ENCODE peak calls at places on chromosome 17, in seven cellular contexts. One of them, this sample, is unnamed.

GRCh38 chr17:58332720-58333395 is 4.3 kb upstream of the TSPOAP1 start:
- DNase-seq in endodermal cell: peak; percentile 48
- DNase-seq in NCI-H1436: no peak
- DNase-seq in RPMI8226: peak; percentile 61
- DNase-seq in GM03348: no peak
- DNase-seq in NCI-H2081: no peak
- DNase-seq in stimulated activated naive CD8-positive, alpha-beta T cell treated with anti-CD3 and anti-CD28 coated beads, Interleukin-15, Interleukin-2, amounts not matched to agents 100 U/mL and 50 U/mL, for 24 hours: peak; percentile 88
- DNase-seq in this sample: no peak

GRCh38 chr17:53765609-53766008 is 57.1 kb upstream of the KIF2B start:
- DNase-seq in endodermal cell: no peak
- DNase-seq in NCI-H1436: no peak
- DNase-seq in RPMI8226: no peak
- DNase-seq in GM03348: no peak
- DNase-seq in NCI-H2081: no peak
- DNase-seq in stimulated activated naive CD8-positive, alpha-beta T cell treated with anti-CD3 and anti-CD28 coated beads, Interleukin-15, Interleukin-2, amounts not matched to agents 100 U/mL and 50 U/mL, for 24 hours: no peak
- DNase-seq in this sample: no peak

GRCh38 chr17:28404812-28405570 is 1.0 kb downstream of the SLC46A1 start:
- DNase-seq in endodermal cell: peak; percentile 80
- DNase-seq in NCI-H1436: no peak
- DNase-seq in RPMI8226: no peak
- DNase-seq in GM03348: peak; percentile 54
- DNase-seq in NCI-H2081: no peak
- DNase-seq in stimulated activated naive CD8-positive, alpha-beta T cell treated with anti-CD3 and anti-CD28 coated beads, Interleukin-15, Interleukin-2, amounts not matched to agents 100 U/mL and 50 U/mL, for 24 hours: no peak
- DNase-seq in this sample: no peak

GRCh38 chr17:57453841-57454240 is 197.5 kb downstream of the MSI2 start:
- DNase-seq in endodermal cell: no peak
- DNase-seq in NCI-H1436: no peak
- DNase-seq in RPMI8226: no peak
- DNase-seq in GM03348: no peak
- DNase-seq in NCI-H2081: no peak
- DNase-seq in stimulated activated naive CD8-positive, alpha-beta T cell treated with anti-CD3 and anti-CD28 coated beads, Interleukin-15, Interleukin-2, amounts not matched to agents 100 U/mL and 50 U/mL, for 24 hours: no peak
- DNase-seq in this sample: no peak

GRCh38 chr17:41666708-41667279 is 21.9 kb upstream of the EIF1 start:
- DNase-seq in endodermal cell: peak; percentile 98
- DNase-seq in NCI-H1436: peak; percentile 72
- DNase-seq in RPMI8226: peak; percentile 91
- DNase-seq in GM03348: peak; percentile 89
- DNase-seq in NCI-H2081: peak; percentile 86
- DNase-seq in stimulated activated naive CD8-positive, alpha-beta T cell treated with anti-CD3 and anti-CD28 coated beads, Interleukin-15, Interleukin-2, amounts not matched to agents 100 U/mL and 50 U/mL, for 24 hours: peak; percentile 93
- DNase-seq in this sample: no peak

GRCh38 chr17:73393962-73394361 is 82.2 kb upstream of the CDC42EP4 start:
- DNase-seq in endodermal cell: peak; percentile 78
- DNase-seq in NCI-H1436: no peak
- DNase-seq in RPMI8226: no peak
- DNase-seq in GM03348: no peak
- DNase-seq in NCI-H2081: peak; percentile 13
- DNase-seq in stimulated activated naive CD8-positive, alpha-beta T cell treated with anti-CD3 and anti-CD28 coated beads, Interleukin-15, Interleukin-2, amounts not matched to agents 100 U/mL and 50 U/mL, for 24 hours: no peak
- DNase-seq in this sample: no peak

GRCh38 chr17:42309142-42309541 is 20.8 kb downstream of the STAT5A start:
- DNase-seq in endodermal cell: no peak
- DNase-seq in NCI-H1436: no peak
- DNase-seq in RPMI8226: no peak
- DNase-seq in GM03348: no peak
- DNase-seq in NCI-H2081: no peak
- DNase-seq in stimulated activated naive CD8-positive, alpha-beta T cell treated with anti-CD3 and anti-CD28 coated beads, Interleukin-15, Interleukin-2, amounts not matched to agents 100 U/mL and 50 U/mL, for 24 hours: no peak
- DNase-seq in this sample: no peak

GRCh38 chr17:62162898-62163297 is 97.8 kb upstream of the MED13 start:
- DNase-seq in endodermal cell: peak; percentile 10
- DNase-seq in NCI-H1436: no peak
- DNase-seq in RPMI8226: no peak
- DNase-seq in GM03348: no peak
- DNase-seq in NCI-H2081: no peak
- DNase-seq in stimulated activated naive CD8-positive, alpha-beta T cell treated with anti-CD3 and anti-CD28 coated beads, Interleukin-15, Interleukin-2, amounts not matched to agents 100 U/mL and 50 U/mL, for 24 hours: no peak
- DNase-seq in this sample: no peak

GRCh38 chr17:68054296-68054900 is 18.9 kb downstream of the KPNA2 start:
- DNase-seq in endodermal cell: no peak
- DNase-seq in NCI-H1436: no peak
- DNase-seq in RPMI8226: peak; percentile 53
- DNase-seq in GM03348: peak; percentile 34
- DNase-seq in NCI-H2081: peak; percentile 75
- DNase-seq in stimulated activated naive CD8-positive, alpha-beta T cell treated with anti-CD3 and anti-CD28 coated beads, Interleukin-15, Interleukin-2, amounts not matched to agents 100 U/mL and 50 U/mL, for 24 hours: no peak
- DNase-seq in this sample: no peak

GRCh38 chr17:74831442-74832146 is 28.1 kb downstream of the GRIN2C start:
- DNase-seq in endodermal cell: no peak
- DNase-seq in NCI-H1436: no peak
- DNase-seq in RPMI8226: no peak
- DNase-seq in GM03348: no peak
- DNase-seq in NCI-H2081: no peak
- DNase-seq in stimulated activated naive CD8-positive, alpha-beta T cell treated with anti-CD3 and anti-CD28 coated beads, Interleukin-15, Interleukin-2, amounts not matched to agents 100 U/mL and 50 U/mL, for 24 hours: no peak
- DNase-seq in this sample: no peak

GRCh38 chr17:2237521-2237921 is 66.1 kb downstream of the SMG6 start:
- DNase-seq in endodermal cell: no peak
- DNase-seq in NCI-H1436: no peak
- DNase-seq in RPMI8226: no peak
- DNase-seq in GM03348: peak; percentile 51
- DNase-seq in NCI-H2081: no peak
- DNase-seq in stimulated activated naive CD8-positive, alpha-beta T cell treated with anti-CD3 and anti-CD28 coated beads, Interleukin-15, Interleukin-2, amounts not matched to agents 100 U/mL and 50 U/mL, for 24 hours: no peak
- DNase-seq in this sample: no peak

GRCh38 chr17:83036666-83037065 is 42.7 kb upstream of the METRNL start:
- DNase-seq in endodermal cell: peak; percentile 30
- DNase-seq in NCI-H1436: no peak
- DNase-seq in RPMI8226: no peak
- DNase-seq in GM03348: no peak
- DNase-seq in NCI-H2081: no peak
- DNase-seq in stimulated activated naive CD8-positive, alpha-beta T cell treated with anti-CD3 and anti-CD28 coated beads, Interleukin-15, Interleukin-2, amounts not matched to agents 100 U/mL and 50 U/mL, for 24 hours: no peak
- DNase-seq in this sample: no peak

GRCh38 chr17:9529033-9529748 is 46.4 kb downstream of the STX8 start:
- DNase-seq in endodermal cell: no peak
- DNase-seq in NCI-H1436: no peak
- DNase-seq in RPMI8226: peak; percentile 9
- DNase-seq in GM03348: peak; percentile 63
- DNase-seq in NCI-H2081: no peak
- DNase-seq in stimulated activated naive CD8-positive, alpha-beta T cell treated with anti-CD3 and anti-CD28 coated beads, Interleukin-15, Interleukin-2, amounts not matched to agents 100 U/mL and 50 U/mL, for 24 hours: no peak
- DNase-seq in this sample: no peak

GRCh38 chr17:73025041-73025440 is 67.4 kb downstream of the SLC39A11 start:
- DNase-seq in endodermal cell: peak; percentile 42
- DNase-seq in NCI-H1436: no peak
- DNase-seq in RPMI8226: no peak
- DNase-seq in GM03348: no peak
- DNase-seq in NCI-H2081: no peak
- DNase-seq in stimulated activated naive CD8-positive, alpha-beta T cell treated with anti-CD3 and anti-CD28 coated beads, Interleukin-15, Interleukin-2, amounts not matched to agents 100 U/mL and 50 U/mL, for 24 hours: no peak
- DNase-seq in this sample: no peak

GRCh38 chr17:17366941-17367885 is 64.0 kb downstream of the NT5M start:
- DNase-seq in endodermal cell: peak; percentile 45
- DNase-seq in NCI-H1436: no peak
- DNase-seq in RPMI8226: no peak
- DNase-seq in GM03348: no peak
- DNase-seq in NCI-H2081: no peak
- DNase-seq in stimulated activated naive CD8-positive, alpha-beta T cell treated with anti-CD3 and anti-CD28 coated beads, Interleukin-15, Interleukin-2, amounts not matched to agents 100 U/mL and 50 U/mL, for 24 hours: no peak
- DNase-seq in this sample: no peak

GRCh38 chr17:76643553-76644148 is at the start of gene ST6GALNAC1:
- DNase-seq in endodermal cell: no peak
- DNase-seq in NCI-H1436: no peak
- DNase-seq in RPMI8226: peak; percentile 30
- DNase-seq in GM03348: no peak
- DNase-seq in NCI-H2081: no peak
- DNase-seq in stimulated activated naive CD8-positive, alpha-beta T cell treated with anti-CD3 and anti-CD28 coated beads, Interleukin-15, Interleukin-2, amounts not matched to agents 100 U/mL and 50 U/mL, for 24 hours: no peak
- DNase-seq in this sample: no peak

GRCh38 chr17:72539981-72540897 is 419.4 kb downstream of the SOX9 start:
- DNase-seq in endodermal cell: peak; percentile 97
- DNase-seq in NCI-H1436: peak; percentile 74
- DNase-seq in RPMI8226: no peak
- DNase-seq in GM03348: peak; percentile 96
- DNase-seq in NCI-H2081: peak; percentile 84
- DNase-seq in stimulated activated naive CD8-positive, alpha-beta T cell treated with anti-CD3 and anti-CD28 coated beads, Interleukin-15, Interleukin-2, amounts not matched to agents 100 U/mL and 50 U/mL, for 24 hours: peak; percentile 76
- DNase-seq in this sample: no peak

GRCh38 chr17:7988750-7989178 is 13.7 kb upstream of the GUCY2D start:
- DNase-seq in endodermal cell: no peak
- DNase-seq in NCI-H1436: peak; percentile 87
- DNase-seq in RPMI8226: peak; percentile 84
- DNase-seq in GM03348: peak; percentile 77
- DNase-seq in NCI-H2081: peak; percentile 76
- DNase-seq in stimulated activated naive CD8-positive, alpha-beta T cell treated with anti-CD3 and anti-CD28 coated beads, Interleukin-15, Interleukin-2, amounts not matched to agents 100 U/mL and 50 U/mL, for 24 hours: peak; percentile 51
- DNase-seq in this sample: no peak

GRCh38 chr17:73646409-73647305 is 2.4 kb upstream of the SDK2 start:
- DNase-seq in endodermal cell: peak; percentile 86
- DNase-seq in NCI-H1436: peak; percentile 68
- DNase-seq in RPMI8226: peak; percentile 43
- DNase-seq in GM03348: no peak
- DNase-seq in NCI-H2081: peak; percentile 40
- DNase-seq in stimulated activated naive CD8-positive, alpha-beta T cell treated with anti-CD3 and anti-CD28 coated beads, Interleukin-15, Interleukin-2, amounts not matched to agents 100 U/mL and 50 U/mL, for 24 hours: no peak
- DNase-seq in this sample: no peak

GRCh38 chr17:8856869-8857575 is 10.5 kb downstream of the PIK3R6 start:
- DNase-seq in endodermal cell: peak; percentile 45
- DNase-seq in NCI-H1436: no peak
- DNase-seq in RPMI8226: no peak
- DNase-seq in GM03348: no peak
- DNase-seq in NCI-H2081: peak; percentile 2
- DNase-seq in stimulated activated naive CD8-positive, alpha-beta T cell treated with anti-CD3 and anti-CD28 coated beads, Interleukin-15, Interleukin-2, amounts not matched to agents 100 U/mL and 50 U/mL, for 24 hours: no peak
- DNase-seq in this sample: no peak

GRCh38 chr17:36534117-36534880 is at the start of gene MYO19:
- DNase-seq in endodermal cell: peak; percentile 94
- DNase-seq in NCI-H1436: peak; percentile 78
- DNase-seq in RPMI8226: peak; percentile 78
- DNase-seq in GM03348: peak; percentile 73
- DNase-seq in NCI-H2081: peak; percentile 89
- DNase-seq in stimulated activated naive CD8-positive, alpha-beta T cell treated with anti-CD3 and anti-CD28 coated beads, Interleukin-15, Interleukin-2, amounts not matched to agents 100 U/mL and 50 U/mL, for 24 hours: peak; percentile 66
- DNase-seq in this sample: peak; percentile 55

GRCh38 chr17:42920922-42921321 is 20.3 kb downstream of the G6PC1 start:
- DNase-seq in endodermal cell: no peak
- DNase-seq in NCI-H1436: peak; percentile 17
- DNase-seq in RPMI8226: peak; percentile 47
- DNase-seq in GM03348: no peak
- DNase-seq in NCI-H2081: peak; percentile 85
- DNase-seq in stimulated activated naive CD8-positive, alpha-beta T cell treated with anti-CD3 and anti-CD28 coated beads, Interleukin-15, Interleukin-2, amounts not matched to agents 100 U/mL and 50 U/mL, for 24 hours: no peak
- DNase-seq in this sample: no peak

GRCh38 chr17:68897557-68897956 is 57.6 kb downstream of the ABCA8 start:
- DNase-seq in endodermal cell: no peak
- DNase-seq in NCI-H1436: no peak
- DNase-seq in RPMI8226: no peak
- DNase-seq in GM03348: no peak
- DNase-seq in NCI-H2081: no peak
- DNase-seq in stimulated activated naive CD8-positive, alpha-beta T cell treated with anti-CD3 and anti-CD28 coated beads, Interleukin-15, Interleukin-2, amounts not matched to agents 100 U/mL and 50 U/mL, for 24 hours: no peak
- DNase-seq in this sample: no peak

GRCh38 chr17:1060991-1061390 is 64.1 kb downstream of the TIMM22 start:
- DNase-seq in endodermal cell: no peak
- DNase-seq in NCI-H1436: no peak
- DNase-seq in RPMI8226: peak; percentile 93
- DNase-seq in GM03348: peak; percentile 96
- DNase-seq in NCI-H2081: peak; percentile 13
- DNase-seq in stimulated activated naive CD8-positive, alpha-beta T cell treated with anti-CD3 and anti-CD28 coated beads, Interleukin-15, Interleukin-2, amounts not matched to agents 100 U/mL and 50 U/mL, for 24 hours: peak; percentile 42
- DNase-seq in this sample: no peak

GRCh38 chr17:77501101-77501566 is 360.4 kb downstream of the SEC14L1 start:
- DNase-seq in endodermal cell: peak; percentile 86
- DNase-seq in NCI-H1436: no peak
- DNase-seq in RPMI8226: peak; percentile 45
- DNase-seq in GM03348: no peak
- DNase-seq in NCI-H2081: no peak
- DNase-seq in stimulated activated naive CD8-positive, alpha-beta T cell treated with anti-CD3 and anti-CD28 coated beads, Interleukin-15, Interleukin-2, amounts not matched to agents 100 U/mL and 50 U/mL, for 24 hours: peak; percentile 59
- DNase-seq in this sample: no peak

GRCh38 chr17:4304417-4305027 is 40.7 kb upstream of the ANKFY1 start:
- DNase-seq in endodermal cell: peak; percentile 77
- DNase-seq in NCI-H1436: peak; percentile 48
- DNase-seq in RPMI8226: peak; percentile 49
- DNase-seq in GM03348: peak; percentile 71
- DNase-seq in NCI-H2081: peak; percentile 28
- DNase-seq in stimulated activated naive CD8-positive, alpha-beta T cell treated with anti-CD3 and anti-CD28 coated beads, Interleukin-15, Interleukin-2, amounts not matched to agents 100 U/mL and 50 U/mL, for 24 hours: peak; percentile 64
- DNase-seq in this sample: no peak

GRCh38 chr17:419073-419735 is 66.6 kb upstream of the RPH3AL start:
- DNase-seq in endodermal cell: no peak
- DNase-seq in NCI-H1436: no peak
- DNase-seq in RPMI8226: no peak
- DNase-seq in GM03348: no peak
- DNase-seq in NCI-H2081: no peak
- DNase-seq in stimulated activated naive CD8-positive, alpha-beta T cell treated with anti-CD3 and anti-CD28 coated beads, Interleukin-15, Interleukin-2, amounts not matched to agents 100 U/mL and 50 U/mL, for 24 hours: peak; percentile 26
- DNase-seq in this sample: no peak

GRCh38 chr17:66673668-66674276 is 161.1 kb upstream of the CACNG5 start:
- DNase-seq in endodermal cell: peak; percentile 87
- DNase-seq in NCI-H1436: peak; percentile 57
- DNase-seq in RPMI8226: peak; percentile 49
- DNase-seq in GM03348: peak; percentile 82
- DNase-seq in NCI-H2081: peak; percentile 79
- DNase-seq in stimulated activated naive CD8-positive, alpha-beta T cell treated with anti-CD3 and anti-CD28 coated beads, Interleukin-15, Interleukin-2, amounts not matched to agents 100 U/mL and 50 U/mL, for 24 hours: peak; percentile 39
- DNase-seq in this sample: peak; percentile 29

GRCh38 chr17:18203308-18203707 is 19.7 kb downstream of the ALKBH5 start:
- DNase-seq in endodermal cell: peak; percentile 97
- DNase-seq in NCI-H1436: no peak
- DNase-seq in RPMI8226: no peak
- DNase-seq in GM03348: no peak
- DNase-seq in NCI-H2081: no peak
- DNase-seq in stimulated activated naive CD8-positive, alpha-beta T cell treated with anti-CD3 and anti-CD28 coated beads, Interleukin-15, Interleukin-2, amounts not matched to agents 100 U/mL and 50 U/mL, for 24 hours: no peak
- DNase-seq in this sample: no peak

GRCh38 chr17:64739316-64740058 is 77.4 kb upstream of the SMURF2 start:
- DNase-seq in endodermal cell: peak; percentile 68
- DNase-seq in NCI-H1436: no peak
- DNase-seq in RPMI8226: no peak
- DNase-seq in GM03348: peak; percentile 13
- DNase-seq in NCI-H2081: no peak
- DNase-seq in stimulated activated naive CD8-positive, alpha-beta T cell treated with anti-CD3 and anti-CD28 coated beads, Interleukin-15, Interleukin-2, amounts not matched to agents 100 U/mL and 50 U/mL, for 24 hours: no peak
- DNase-seq in this sample: no peak

GRCh38 chr17:67374329-67375053 is 2.6 kb upstream of the PITPNC1 start:
- DNase-seq in endodermal cell: peak; percentile 97
- DNase-seq in NCI-H1436: peak; percentile 88
- DNase-seq in RPMI8226: peak; percentile 86
- DNase-seq in GM03348: peak; percentile 85
- DNase-seq in NCI-H2081: peak; percentile 89
- DNase-seq in stimulated activated naive CD8-positive, alpha-beta T cell treated with anti-CD3 and anti-CD28 coated beads, Interleukin-15, Interleukin-2, amounts not matched to agents 100 U/mL and 50 U/mL, for 24 hours: peak; percentile 91
- DNase-seq in this sample: peak; percentile 68

GRCh38 chr17:29136998-29137730 is 43.0 kb downstream of the MYO18A start:
- DNase-seq in endodermal cell: no peak
- DNase-seq in NCI-H1436: no peak
- DNase-seq in RPMI8226: no peak
- DNase-seq in GM03348: no peak
- DNase-seq in NCI-H2081: no peak
- DNase-seq in stimulated activated naive CD8-positive, alpha-beta T cell treated with anti-CD3 and anti-CD28 coated beads, Interleukin-15, Interleukin-2, amounts not matched to agents 100 U/mL and 50 U/mL, for 24 hours: no peak
- DNase-seq in this sample: no peak

GRCh38 chr17:4405038-4405669 is 28.6 kb upstream of the SPNS3 start:
- DNase-seq in endodermal cell: no peak
- DNase-seq in NCI-H1436: no peak
- DNase-seq in RPMI8226: no peak
- DNase-seq in GM03348: no peak
- DNase-seq in NCI-H2081: no peak
- DNase-seq in stimulated activated naive CD8-positive, alpha-beta T cell treated with anti-CD3 and anti-CD28 coated beads, Interleukin-15, Interleukin-2, amounts not matched to agents 100 U/mL and 50 U/mL, for 24 hours: no peak
- DNase-seq in this sample: no peak

This sample was measured in iPS DF 6.9.